ENCODE peak calls at places on chromosome 12, in seven cellular contexts. One of them, this sample, is unnamed.

GRCh38 chr12:232731-233614 is 19.0 kb upstream of the SLC6A12 start:
- DNase-seq in tibial artery: peak; percentile 33
- DNase-seq in endothelial cell: no peak
- DNase-seq in GM12864: no peak
- DNase-seq in stomach: peak; percentile 17
- DNase-seq in epithelial cell of proximal tubule: no peak
- DNase-seq in psoas muscle: no peak
- DNase-seq in this sample: no peak

GRCh38 chr12:98758331-98758730 is 113.2 kb downstream of the APAF1 start:
- DNase-seq in tibial artery: peak; percentile 43
- DNase-seq in endothelial cell: no peak
- DNase-seq in GM12864: no peak
- DNase-seq in stomach: no peak
- DNase-seq in epithelial cell of proximal tubule: no peak
- DNase-seq in psoas muscle: no peak
- DNase-seq in this sample: no peak

GRCh38 chr12:48875944-48876520 is 10.4 kb upstream of the RND1 start:
- DNase-seq in tibial artery: no peak
- DNase-seq in endothelial cell: no peak
- DNase-seq in GM12864: no peak
- DNase-seq in stomach: no peak
- DNase-seq in epithelial cell of proximal tubule: no peak
- DNase-seq in psoas muscle: no peak
- DNase-seq in this sample: no peak

GRCh38 chr12:3199551-3200031 is 122.4 kb downstream of the TSPAN9 start:
- DNase-seq in tibial artery: no peak
- DNase-seq in endothelial cell: peak; percentile 53
- DNase-seq in GM12864: no peak
- DNase-seq in stomach: no peak
- DNase-seq in epithelial cell of proximal tubule: no peak
- DNase-seq in psoas muscle: no peak
- DNase-seq in this sample: peak; percentile 50

GRCh38 chr12:105960319-105961076 is 178.3 kb downstream of the NUAK1 start:
- DNase-seq in tibial artery: no peak
- DNase-seq in endothelial cell: no peak
- DNase-seq in GM12864: no peak
- DNase-seq in stomach: no peak
- DNase-seq in epithelial cell of proximal tubule: peak; percentile 57
- DNase-seq in psoas muscle: no peak
- DNase-seq in this sample: no peak

GRCh38 chr12:6375269-6376078 is at the start of gene SCNN1A:
- DNase-seq in tibial artery: peak; percentile 14
- DNase-seq in endothelial cell: no peak
- DNase-seq in GM12864: no peak
- DNase-seq in stomach: peak; percentile 92
- DNase-seq in epithelial cell of proximal tubule: no peak
- DNase-seq in psoas muscle: no peak
- DNase-seq in this sample: no peak

GRCh38 chr12:49346659-49347306 is at the start of gene DNAJC22:
- DNase-seq in tibial artery: no peak
- DNase-seq in endothelial cell: no peak
- DNase-seq in GM12864: no peak
- DNase-seq in stomach: peak; percentile 33
- DNase-seq in epithelial cell of proximal tubule: no peak
- DNase-seq in psoas muscle: no peak
- DNase-seq in this sample: no peak

GRCh38 chr12:4448943-4449861 is 3.6 kb upstream of the FGF6 start:
- DNase-seq in tibial artery: no peak
- DNase-seq in endothelial cell: no peak
- DNase-seq in GM12864: no peak
- DNase-seq in stomach: no peak
- DNase-seq in epithelial cell of proximal tubule: no peak
- DNase-seq in psoas muscle: no peak
- DNase-seq in this sample: no peak

GRCh38 chr12:30719060-30719459 is 23.4 kb upstream of the IPO8 start:
- DNase-seq in tibial artery: no peak
- DNase-seq in endothelial cell: no peak
- DNase-seq in GM12864: no peak
- DNase-seq in stomach: no peak
- DNase-seq in epithelial cell of proximal tubule: no peak
- DNase-seq in psoas muscle: no peak
- DNase-seq in this sample: no peak

GRCh38 chr12:76457010-76457409 is 102.6 kb downstream of the OSBPL8 start:
- DNase-seq in tibial artery: no peak
- DNase-seq in endothelial cell: no peak
- DNase-seq in GM12864: no peak
- DNase-seq in stomach: no peak
- DNase-seq in epithelial cell of proximal tubule: no peak
- DNase-seq in psoas muscle: no peak
- DNase-seq in this sample: no peak

GRCh38 chr12:128551266-128552025 is 272.3 kb downstream of the SLC15A4 start:
- DNase-seq in tibial artery: no peak
- DNase-seq in endothelial cell: no peak
- DNase-seq in GM12864: no peak
- DNase-seq in stomach: no peak
- DNase-seq in epithelial cell of proximal tubule: no peak
- DNase-seq in psoas muscle: no peak
- DNase-seq in this sample: no peak

GRCh38 chr12:6316921-6317692 is 6.6 kb downstream of the PLEKHG6 start:
- DNase-seq in tibial artery: no peak
- DNase-seq in endothelial cell: no peak
- DNase-seq in GM12864: no peak
- DNase-seq in stomach: no peak
- DNase-seq in epithelial cell of proximal tubule: no peak
- DNase-seq in psoas muscle: no peak
- DNase-seq in this sample: no peak

GRCh38 chr12:113208041-113208934 is 13.0 kb upstream of the TPCN1 start:
- DNase-seq in tibial artery: peak; percentile 52
- DNase-seq in endothelial cell: no peak
- DNase-seq in GM12864: peak; percentile 97
- DNase-seq in stomach: peak; percentile 35
- DNase-seq in epithelial cell of proximal tubule: no peak
- DNase-seq in psoas muscle: no peak
- DNase-seq in this sample: no peak

GRCh38 chr12:113232787-113233585 is 11.7 kb downstream of the TPCN1 start:
- DNase-seq in tibial artery: peak; percentile 67
- DNase-seq in endothelial cell: no peak
- DNase-seq in GM12864: peak; percentile 63
- DNase-seq in stomach: peak; percentile 25
- DNase-seq in epithelial cell of proximal tubule: no peak
- DNase-seq in psoas muscle: peak; percentile 91
- DNase-seq in this sample: no peak

GRCh38 chr12:109722753-109723109 is 9.1 kb downstream of the FAM222A start:
- DNase-seq in tibial artery: no peak
- DNase-seq in endothelial cell: no peak
- DNase-seq in GM12864: no peak
- DNase-seq in stomach: no peak
- DNase-seq in epithelial cell of proximal tubule: no peak
- DNase-seq in psoas muscle: no peak
- DNase-seq in this sample: no peak

GRCh38 chr12:32273712-32274111 is 125.6 kb upstream of the FGD4 start:
- DNase-seq in tibial artery: no peak
- DNase-seq in endothelial cell: peak; percentile 15
- DNase-seq in GM12864: peak; percentile 66
- DNase-seq in stomach: no peak
- DNase-seq in epithelial cell of proximal tubule: no peak
- DNase-seq in psoas muscle: no peak
- DNase-seq in this sample: peak; percentile 33

DNA sequence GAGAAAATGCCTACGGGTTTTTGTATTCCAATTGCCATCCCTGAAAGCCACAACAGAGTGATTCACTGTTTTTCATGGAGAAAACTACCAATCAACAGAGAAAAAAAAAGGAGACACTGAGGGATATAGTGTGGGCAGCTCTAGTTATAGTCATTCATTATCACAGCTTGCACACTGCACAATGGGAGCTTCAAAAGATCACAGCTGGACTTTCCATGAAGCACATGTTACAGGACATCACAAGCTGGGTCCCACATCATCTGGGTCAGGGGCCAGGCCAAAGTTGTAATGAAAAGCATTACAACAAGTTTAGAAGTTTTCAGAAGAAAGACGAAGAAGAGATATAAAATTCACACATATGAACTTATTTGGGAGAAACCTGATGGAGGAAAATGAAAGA is 41.5 kb downstream of the RERG start:
- DNase-seq in tibial artery: no peak
- DNase-seq in endothelial cell: no peak
- DNase-seq in GM12864: no peak
- DNase-seq in stomach: no peak
- DNase-seq in epithelial cell of proximal tubule: no peak
- DNase-seq in psoas muscle: no peak
- DNase-seq in this sample: no peak
- TF ChIP-seq CTCF in tibial artery: no peak
- TF ChIP-seq CTCF in endothelial cell: no peak
- TF ChIP-seq CTCF in GM12864: no peak
- TF ChIP-seq CTCF in stomach: no peak
- TF ChIP-seq CTCF in epithelial cell of proximal tubule: no peak
- TF ChIP-seq CTCF in psoas muscle: no peak
- TF ChIP-seq CTCF in this sample: no peak

DNA sequence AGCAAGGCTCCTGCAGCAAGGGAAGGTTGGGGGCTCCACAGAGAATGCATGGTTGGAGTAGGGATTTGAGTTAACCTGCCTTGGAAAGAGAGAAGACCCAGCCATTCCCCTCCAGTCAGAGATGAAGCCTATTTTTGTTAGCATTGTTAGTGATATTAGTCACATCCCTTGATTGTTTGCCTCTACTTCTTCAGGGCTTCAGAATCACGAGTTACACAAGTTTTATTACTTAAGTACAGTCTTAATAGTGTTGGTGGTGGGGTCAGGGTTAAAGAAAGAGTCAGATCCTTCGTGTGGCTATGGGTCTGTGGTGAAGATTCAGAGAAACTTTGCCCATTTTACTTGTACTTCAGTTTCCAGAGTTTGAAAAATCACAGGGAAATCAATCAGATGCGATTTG is 363.1 kb downstream of the LRIG3 start:
- DNase-seq in tibial artery: no peak
- DNase-seq in endothelial cell: no peak
- DNase-seq in GM12864: no peak
- DNase-seq in stomach: no peak
- DNase-seq in epithelial cell of proximal tubule: peak; percentile 56
- DNase-seq in psoas muscle: no peak
- DNase-seq in this sample: no peak
- TF ChIP-seq CTCF in tibial artery: no peak
- TF ChIP-seq CTCF in endothelial cell: no peak
- TF ChIP-seq CTCF in GM12864: no peak
- TF ChIP-seq CTCF in stomach: no peak
- TF ChIP-seq CTCF in epithelial cell of proximal tubule: no peak
- TF ChIP-seq CTCF in psoas muscle: no peak
- TF ChIP-seq CTCF in this sample: no peak

GRCh38 chr12:65602579-65603295 is 221.5 kb upstream of the HMGA2 start:
- DNase-seq in tibial artery: peak; percentile 85
- DNase-seq in endothelial cell: peak; percentile 72
- DNase-seq in GM12864: peak; percentile 2
- DNase-seq in stomach: peak; percentile 75
- DNase-seq in epithelial cell of proximal tubule: peak; percentile 76
- DNase-seq in psoas muscle: peak; percentile 79
- DNase-seq in this sample: peak; percentile 45
- TF ChIP-seq CTCF in tibial artery: peak; percentile 56
- TF ChIP-seq CTCF in endothelial cell: peak; percentile 73
- TF ChIP-seq CTCF in GM12864: peak; percentile 62
- TF ChIP-seq CTCF in stomach: peak; percentile 56
- TF ChIP-seq CTCF in epithelial cell of proximal tubule: peak; percentile 96
- TF ChIP-seq CTCF in psoas muscle: peak; percentile 62
- TF ChIP-seq CTCF in this sample: peak; percentile 73

GRCh38 chr12:83476006-83476405 is 789.3 kb downstream of the TMTC2 start:
- DNase-seq in tibial artery: no peak
- DNase-seq in endothelial cell: no peak
- DNase-seq in GM12864: no peak
- DNase-seq in stomach: no peak
- DNase-seq in epithelial cell of proximal tubule: no peak
- DNase-seq in psoas muscle: no peak
- DNase-seq in this sample: no peak
- TF ChIP-seq CTCF in tibial artery: no peak
- TF ChIP-seq CTCF in endothelial cell: no peak
- TF ChIP-seq CTCF in GM12864: no peak
- TF ChIP-seq CTCF in stomach: no peak
- TF ChIP-seq CTCF in epithelial cell of proximal tubule: no peak
- TF ChIP-seq CTCF in psoas muscle: no peak
- TF ChIP-seq CTCF in this sample: no peak

DNA sequence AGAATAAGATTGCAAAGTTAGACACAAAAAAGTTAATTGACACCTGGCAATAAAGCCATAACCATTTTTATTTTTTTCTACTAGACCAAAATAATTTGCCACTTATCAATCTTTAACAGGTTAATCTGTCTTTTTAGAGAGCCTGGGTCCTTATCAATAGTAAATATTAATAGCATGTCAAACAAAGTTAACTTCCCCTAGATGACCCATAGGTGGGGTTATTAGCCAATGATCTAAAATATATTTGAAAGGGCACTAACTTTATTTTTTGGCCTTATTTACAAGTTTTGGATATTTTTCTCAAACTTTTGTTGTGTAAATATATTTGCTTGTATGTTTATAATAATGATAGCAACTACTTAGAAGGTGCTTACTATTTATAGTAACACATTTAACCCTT is 3.9 kb downstream of the ANKRD33 start:
- DNase-seq in tibial artery: no peak
- DNase-seq in endothelial cell: no peak
- DNase-seq in GM12864: no peak
- DNase-seq in stomach: no peak
- DNase-seq in epithelial cell of proximal tubule: no peak
- DNase-seq in psoas muscle: no peak
- DNase-seq in this sample: no peak
- TF ChIP-seq CTCF in tibial artery: peak; percentile 19
- TF ChIP-seq CTCF in endothelial cell: peak; percentile 62
- TF ChIP-seq CTCF in GM12864: no peak
- TF ChIP-seq CTCF in stomach: peak; percentile 29
- TF ChIP-seq CTCF in epithelial cell of proximal tubule: peak; percentile 47
- TF ChIP-seq CTCF in psoas muscle: peak; percentile 34
- TF ChIP-seq CTCF in this sample: peak; percentile 49

DNA sequence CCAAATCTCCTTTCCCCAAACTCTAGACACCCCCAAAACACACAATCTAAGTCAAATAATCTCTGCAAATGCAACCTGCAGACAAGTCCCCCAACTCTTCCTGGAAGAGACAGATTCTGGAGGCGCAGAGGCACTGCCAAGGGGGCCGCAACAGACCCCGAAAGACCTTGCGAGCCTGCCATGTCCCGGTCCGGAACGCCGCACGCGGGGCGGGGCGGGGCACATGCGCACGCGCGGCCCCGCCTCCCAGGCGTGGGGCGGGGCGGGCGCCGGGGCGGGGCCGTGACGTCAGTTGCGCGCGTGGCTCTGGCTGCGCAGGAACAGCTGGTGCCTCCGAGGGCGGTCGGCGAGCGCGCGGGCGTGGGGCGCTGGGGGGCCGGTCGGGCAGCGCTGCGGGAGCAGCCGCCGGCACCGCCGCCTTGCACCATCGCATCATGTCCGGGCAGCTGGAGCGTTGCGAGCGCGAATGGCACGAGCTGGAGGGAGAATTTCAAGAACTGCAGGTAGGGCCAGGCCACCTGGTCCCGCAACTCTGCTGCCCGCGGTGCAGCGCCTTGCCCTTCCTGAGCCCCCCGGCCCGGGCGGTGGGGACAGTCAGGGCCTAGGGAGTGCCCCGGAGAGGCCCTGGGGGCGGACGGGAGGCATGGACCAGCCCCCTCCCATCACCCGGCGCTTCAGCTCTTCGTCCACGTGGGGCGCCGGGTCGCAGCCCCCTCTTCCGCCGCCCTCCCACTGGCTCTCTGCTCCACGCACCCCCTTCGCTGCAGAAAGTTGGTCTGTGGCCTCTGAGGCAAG is at the start of gene TMEM120B:
- DNase-seq in tibial artery: peak; percentile 67
- DNase-seq in endothelial cell: peak; percentile 86
- DNase-seq in GM12864: no peak
- DNase-seq in stomach: peak; percentile 90
- DNase-seq in epithelial cell of proximal tubule: no peak
- DNase-seq in psoas muscle: peak; percentile 94
- DNase-seq in this sample: peak; percentile 78
- TF ChIP-seq CTCF in tibial artery: no peak
- TF ChIP-seq CTCF in endothelial cell: no peak
- TF ChIP-seq CTCF in GM12864: peak; percentile 36
- TF ChIP-seq CTCF in stomach: no peak
- TF ChIP-seq CTCF in epithelial cell of proximal tubule: peak; percentile 8
- TF ChIP-seq CTCF in psoas muscle: no peak
- TF ChIP-seq CTCF in this sample: peak; percentile 37

This sample was measured in progenitor cell of endocrine pancreas.